ENCODE peak calls at places on chromosomes 12 and 14, in seven cellular contexts. One of them, this sample, is unnamed.

GRCh38 chr12:23504043-23504442 is 445.4 kb downstream of the SOX5 start:
- DNase-seq in hepatocyte: no peak
- DNase-seq in epithelial cell of esophagus: no peak
- DNase-seq in NB4: peak; percentile 17
- DNase-seq in kidney: no peak
- DNase-seq in body of pancreas: no peak
- DNase-seq in right lobe of liver: no peak
- DNase-seq in this sample: no peak

GRCh38 chr12:119713551-119714031 is 45.7 kb downstream of the PRKAB1 start:
- DNase-seq in hepatocyte: no peak
- DNase-seq in epithelial cell of esophagus: no peak
- DNase-seq in right lobe of liver: no peak
- DNase-seq in kidney: no peak
- DNase-seq in NB4: no peak
- DNase-seq in body of pancreas: peak; percentile 62
- DNase-seq in this sample: no peak

GRCh38 chr14:31947076-31947475 is 130.0 kb upstream of the ARHGAP5 start:
- DNase-seq in epithelial cell of esophagus: peak; percentile 88
- DNase-seq in hepatocyte: no peak
- DNase-seq in right lobe of liver: no peak
- DNase-seq in NB4: no peak
- DNase-seq in body of pancreas: no peak
- DNase-seq in kidney: no peak
- DNase-seq in this sample: no peak

GRCh38 chr14:105145381-105146180 is 23.0 kb downstream of the JAG2 start:
- DNase-seq in hepatocyte: no peak
- DNase-seq in right lobe of liver: no peak
- DNase-seq in NB4: no peak
- DNase-seq in body of pancreas: peak; percentile 10
- DNase-seq in epithelial cell of esophagus: no peak
- DNase-seq in kidney: peak; percentile 70
- DNase-seq in this sample: no peak

GRCh38 chr14:68759017-68759569 is 33.8 kb downstream of the ZFP36L1 start:
- DNase-seq in body of pancreas: no peak
- DNase-seq in epithelial cell of esophagus: no peak
- DNase-seq in right lobe of liver: no peak
- DNase-seq in hepatocyte: no peak
- DNase-seq in kidney: no peak
- DNase-seq in NB4: peak; percentile 26
- DNase-seq in this sample: no peak

GRCh38 chr14:33509927-33510535 is 440.8 kb downstream of the EGLN3 start:
- DNase-seq in hepatocyte: no peak
- DNase-seq in body of pancreas: no peak
- DNase-seq in right lobe of liver: no peak
- DNase-seq in kidney: no peak
- DNase-seq in NB4: no peak
- DNase-seq in epithelial cell of esophagus: peak; percentile 68
- DNase-seq in this sample: peak; percentile 2

GRCh38 chr12:120687570-120688289 is 781 bp downstream of the MLEC start:
- DNase-seq in right lobe of liver: no peak
- DNase-seq in NB4: peak; percentile 63
- DNase-seq in epithelial cell of esophagus: no peak
- DNase-seq in kidney: no peak
- DNase-seq in body of pancreas: peak; percentile 27
- DNase-seq in hepatocyte: peak; percentile 54
- DNase-seq in this sample: no peak

GRCh38 chr14:24595046-24595808 is 14.3 kb downstream of the GZMH start:
- DNase-seq in NB4: no peak
- DNase-seq in hepatocyte: no peak
- DNase-seq in epithelial cell of esophagus: peak; percentile 95
- DNase-seq in kidney: no peak
- DNase-seq in right lobe of liver: no peak
- DNase-seq in body of pancreas: no peak
- DNase-seq in this sample: no peak

GRCh38 chr12:107594995-107595394 is 90.6 kb upstream of the PWP1 start:
- DNase-seq in kidney: no peak
- DNase-seq in NB4: no peak
- DNase-seq in epithelial cell of esophagus: peak; percentile 61
- DNase-seq in hepatocyte: no peak
- DNase-seq in body of pancreas: no peak
- DNase-seq in right lobe of liver: no peak
- DNase-seq in this sample: no peak

GRCh38 chr14:81927069-81927468 is 393.4 kb upstream of the SEL1L start:
- DNase-seq in body of pancreas: no peak
- DNase-seq in NB4: peak; percentile 6
- DNase-seq in epithelial cell of esophagus: no peak
- DNase-seq in kidney: no peak
- DNase-seq in hepatocyte: peak; percentile 40
- DNase-seq in right lobe of liver: no peak
- DNase-seq in this sample: no peak

GRCh38 chr14:53946404-53947400 is 9.9 kb downstream of the BMP4 start:
- DNase-seq in hepatocyte: peak; percentile 65
- DNase-seq in right lobe of liver: peak; percentile 44
- DNase-seq in kidney: peak; percentile 75
- DNase-seq in body of pancreas: peak; percentile 31
- DNase-seq in NB4: no peak
- DNase-seq in epithelial cell of esophagus: no peak
- DNase-seq in this sample: no peak
- TF ChIP-seq CTCF in hepatocyte: peak; percentile 33
- TF ChIP-seq CTCF in right lobe of liver: peak; percentile 13
- TF ChIP-seq CTCF in kidney: no peak
- TF ChIP-seq CTCF in body of pancreas: no peak
- TF ChIP-seq CTCF in NB4: no peak
- TF ChIP-seq CTCF in epithelial cell of esophagus: no peak
- TF ChIP-seq CTCF in this sample: no peak

GRCh38 chr14:38255408-38255672 is 553 bp downstream of the CLEC14A start:
- DNase-seq in body of pancreas: no peak
- DNase-seq in right lobe of liver: peak; percentile 31
- DNase-seq in hepatocyte: peak; percentile 56
- DNase-seq in kidney: peak; percentile 74
- DNase-seq in epithelial cell of esophagus: no peak
- DNase-seq in NB4: no peak
- DNase-seq in this sample: no peak
- H3K4me3 ChIP-seq in body of pancreas: no peak overlapping the region
- H3K4me3 ChIP-seq in right lobe of liver: peak overlapping the region; percentile 40
- H3K4me3 ChIP-seq in hepatocyte: peak overlapping the region; percentile 25
- H3K4me3 ChIP-seq in kidney: peak overlapping the region; percentile 32
- H3K4me3 ChIP-seq in epithelial cell of esophagus: no peak overlapping the region
- H3K4me3 ChIP-seq in NB4: no peak overlapping the region
- H3K4me3 ChIP-seq in this sample: peak overlapping the region; percentile 44

DNA sequence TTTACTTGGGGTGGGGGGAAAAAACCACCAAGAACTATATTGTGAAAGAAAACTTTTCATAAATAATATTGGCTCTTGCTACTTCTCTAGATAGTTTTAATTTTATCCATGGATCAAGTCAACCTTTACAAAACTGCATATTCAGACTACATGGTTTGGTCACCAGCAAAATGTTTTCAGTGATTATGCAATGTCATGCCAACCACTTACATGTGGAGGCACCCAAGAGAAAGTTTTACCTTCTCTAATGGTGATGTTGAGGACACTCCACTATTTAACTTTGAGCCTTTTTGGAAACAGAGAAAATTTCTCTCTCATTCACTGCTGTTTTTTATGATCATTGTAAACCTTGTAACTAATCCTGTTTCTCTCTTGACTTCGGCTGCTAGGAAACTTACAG is 21.6 kb downstream of the PLCZ1 start:
- DNase-seq in NB4: peak; percentile 29
- DNase-seq in epithelial cell of esophagus: no peak
- DNase-seq in body of pancreas: no peak
- DNase-seq in hepatocyte: no peak
- DNase-seq in right lobe of liver: no peak
- DNase-seq in kidney: no peak
- DNase-seq in this sample: no peak
- TF ChIP-seq CTCF in NB4: no peak
- TF ChIP-seq CTCF in epithelial cell of esophagus: no peak
- TF ChIP-seq CTCF in body of pancreas: no peak
- TF ChIP-seq CTCF in hepatocyte: no peak
- TF ChIP-seq CTCF in right lobe of liver: no peak
- TF ChIP-seq CTCF in kidney: no peak
- TF ChIP-seq CTCF in this sample: no peak

DNA sequence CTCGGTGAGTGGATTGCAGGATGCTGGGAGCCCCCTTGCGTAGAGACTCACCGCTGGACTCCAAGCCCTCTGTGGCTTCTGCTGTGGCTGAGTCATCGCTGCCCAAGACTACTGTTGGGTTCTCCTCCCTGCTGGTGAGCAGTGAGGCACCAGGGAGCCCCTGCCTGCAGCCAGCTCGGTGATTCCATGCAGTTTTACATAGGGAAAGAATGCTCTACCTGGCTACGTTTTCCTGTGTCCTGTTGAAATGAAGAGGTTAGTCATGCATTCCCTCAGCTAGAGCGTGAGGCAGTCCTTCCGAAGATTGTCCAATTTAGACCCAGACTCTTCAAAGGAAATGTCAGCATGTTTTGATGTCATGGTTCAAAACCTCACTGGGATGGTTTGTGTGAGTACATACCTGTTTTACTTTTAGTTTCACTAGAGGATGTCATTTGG is 28.2 kb downstream of the TRAF3 start:
- DNase-seq in hepatocyte: no peak
- DNase-seq in epithelial cell of esophagus: peak; percentile 27
- DNase-seq in right lobe of liver: no peak
- DNase-seq in NB4: peak; percentile 75
- DNase-seq in body of pancreas: no peak
- DNase-seq in kidney: no peak
- DNase-seq in this sample: peak; percentile 53
- H3K4me3 ChIP-seq in hepatocyte: no peak overlapping the region
- H3K4me3 ChIP-seq in epithelial cell of esophagus: no peak overlapping the region
- H3K4me3 ChIP-seq in right lobe of liver: no peak overlapping the region
- H3K4me3 ChIP-seq in NB4: no peak overlapping the region
- H3K4me3 ChIP-seq in body of pancreas: no peak overlapping the region
- H3K4me3 ChIP-seq in kidney: no peak overlapping the region
- H3K4me3 ChIP-seq in this sample: no peak overlapping the region